ENCODE peak calls at places on chromosomes 2 and 18, in seven cellular contexts. F is activated effector memory CD4-positive, alpha-beta T cell treated with anti-CD3 and anti-CD28 coated beads, Interleukin-2, amount 50 U/mL, for 16 hours; C is MM.1S; L is Caco-2; S is KBM-7; E is body of pancreas; O is activated T-helper 1 cell treated with Interleukin-2 at 50 U/mL for 16 hours. X is an unnamed sample.

GRCh38 chr2:202184557-202184956 is 53.8 kb downstream of the SUMO1 start:
- DNase-seq in C (no peak), E (no peak), O (no peak), F (no peak), L (no peak), S (no peak), X (no peak)

GRCh38 chr18:37316468-37316867 is 249.1 kb downstream of the CELF4 start:
- DNase-seq in L (no peak), C (no peak), O (no peak), E (no peak), S (no peak), F (no peak), X (no peak)

GRCh38 chr2:20634430-20635095 is 16.3 kb downstream of the HS1BP3 start:
- DNase-seq in F (no peak), S (no peak), E (peak; percentile 41), L (no peak), O (no peak), C (no peak), X (no peak)

GRCh38 chr2:109525836-109526235 is 87.9 kb downstream of the SEPTIN10 start:
- DNase-seq in E (no peak), C (no peak), F (peak; percentile 43), O (no peak), L (no peak), S (no peak), X (no peak)

GRCh38 chr2:234368861-234369261 is 128.0 kb downstream of the ARL4C start:
- DNase-seq in C (no peak), O (peak; percentile 32), F (peak; percentile 78), S (no peak), E (no peak), L (peak; percentile 61), X (no peak)

GRCh38 chr2:237490009-237490804 is 3.2 kb downstream of the MLPH start:
- DNase-seq in S (no peak), E (no peak), C (no peak), F (no peak), O (no peak), L (peak; percentile 24), X (no peak)

GRCh38 chr2:20617892-20618467 is 32.9 kb downstream of the HS1BP3 start:
- DNase-seq in E (peak; percentile 90), S (no peak), F (peak; percentile 50), L (peak; percentile 31), C (no peak), O (no peak), X (peak; percentile 88)

GRCh38 chr2:187689372-187689771 is 135.1 kb upstream of the TFPI start:
- DNase-seq in F (no peak), S (no peak), E (no peak), O (no peak), L (no peak), C (no peak), X (no peak)

GRCh38 chr18:46686186-46686585 is 29.2 kb upstream of the LOXHD1 start:
- DNase-seq in O (no peak), E (no peak), C (no peak), S (no peak), F (no peak), L (no peak), X (no peak)

X was measured in C1 segment of cervical spinal cord.